ENCODE peak calls at places on chromosomes 2 and 18, in four cellular contexts. One of them, this sample, is unnamed.

GRCh38 chr2:69975136-69975852 is 13.9 kb upstream of the ASPRV1 start:
- DNase-seq in DND-41: no peak
- DNase-seq in IMR-90: no peak
- DNase-seq in GM23248: no peak
- DNase-seq in this sample: no peak

GRCh38 chr2:46954951-46955571 is 39.5 kb upstream of the MCFD2 start:
- DNase-seq in DND-41: no peak
- DNase-seq in GM23248: peak; percentile 94
- DNase-seq in IMR-90: peak; percentile 93
- DNase-seq in this sample: peak; percentile 36

GRCh38 chr2:218228366-218229092 is 11.5 kb downstream of the ARPC2 start:
- DNase-seq in GM23248: no peak
- DNase-seq in DND-41: no peak
- DNase-seq in IMR-90: peak; percentile 25
- DNase-seq in this sample: no peak

GRCh38 chr2:214810670-214811069 is 1.2 kb upstream of the BARD1 start:
- DNase-seq in DND-41: no peak
- DNase-seq in GM23248: peak; percentile 46
- DNase-seq in IMR-90: no peak
- DNase-seq in this sample: no peak

GRCh38 chr2:176565641-176566323 is 296.5 kb downstream of the MTX2 start:
- DNase-seq in IMR-90: peak; percentile 70
- DNase-seq in GM23248: no peak
- DNase-seq in DND-41: no peak
- DNase-seq in this sample: no peak

GRCh38 chr2:216596986-216597509 is 36.2 kb upstream of the IGFBP2 start:
- DNase-seq in IMR-90: no peak
- DNase-seq in GM23248: peak; percentile 36
- DNase-seq in DND-41: no peak
- DNase-seq in this sample: no peak

GRCh38 chr2:200655918-200656580 is 70.2 kb downstream of the AOX1 start:
- DNase-seq in GM23248: peak; percentile 10
- DNase-seq in IMR-90: peak; percentile 34
- DNase-seq in DND-41: no peak
- DNase-seq in this sample: no peak

GRCh38 chr2:230816735-230817134 is 48.0 kb upstream of the ITM2C start:
- DNase-seq in IMR-90: no peak
- DNase-seq in GM23248: no peak
- DNase-seq in DND-41: no peak
- DNase-seq in this sample: no peak

GRCh38 chr2:14516844-14517243 is 115.7 kb upstream of the LRATD1 start:
- DNase-seq in GM23248: peak; percentile 92
- DNase-seq in IMR-90: peak; percentile 99
- DNase-seq in DND-41: no peak
- DNase-seq in this sample: no peak

GRCh38 chr2:181632733-181633401 is 24.0 kb downstream of the CERKL start:
- DNase-seq in GM23248: no peak
- DNase-seq in DND-41: no peak
- DNase-seq in IMR-90: no peak
- DNase-seq in this sample: no peak

GRCh38 chr18:30903566-30903965 is 139.0 kb downstream of the DSC3 start:
- DNase-seq in DND-41: no peak
- DNase-seq in IMR-90: no peak
- DNase-seq in GM23248: peak; percentile 0
- DNase-seq in this sample: no peak

GRCh38 chr2:62014102-62014501 is 108.6 kb downstream of the COMMD1 start:
- DNase-seq in IMR-90: peak; percentile 70
- DNase-seq in DND-41: no peak
- DNase-seq in GM23248: peak; percentile 51
- DNase-seq in this sample: no peak

GRCh38 chr2:175003875-175004729 is 1.1 kb downstream of the CHN1 start:
- DNase-seq in DND-41: no peak
- DNase-seq in GM23248: peak; percentile 53
- DNase-seq in IMR-90: no peak
- DNase-seq in this sample: peak; percentile 40

GRCh38 chr2:90069290-90069894 is 1377.9 kb downstream of the RPIA start:
- DNase-seq in GM23248: peak; percentile 66
- DNase-seq in DND-41: no peak
- DNase-seq in IMR-90: no peak
- DNase-seq in this sample: peak; percentile 51

GRCh38 chr18:6476880-6477279 is 62.2 kb upstream of the L3MBTL4 start:
- DNase-seq in IMR-90: no peak
- DNase-seq in GM23248: no peak
- DNase-seq in DND-41: no peak
- DNase-seq in this sample: no peak

GRCh38 chr2:73944714-73945113 is 18.0 kb downstream of the DGUOK start:
- DNase-seq in IMR-90: no peak
- DNase-seq in GM23248: no peak
- DNase-seq in DND-41: no peak
- DNase-seq in this sample: no peak

GRCh38 chr2:223935459-223936125 is 9.5 kb downstream of the WDFY1 start:
- DNase-seq in DND-41: no peak
- DNase-seq in IMR-90: no peak
- DNase-seq in GM23248: no peak
- DNase-seq in this sample: no peak

GRCh38 chr2:173874003-173874898 is 90.9 kb downstream of the SP3 start:
- DNase-seq in DND-41: no peak
- DNase-seq in IMR-90: no peak
- DNase-seq in GM23248: no peak
- DNase-seq in this sample: no peak

GRCh38 chr2:72104821-72105588 is 42.7 kb downstream of the CYP26B1 start:
- DNase-seq in DND-41: no peak
- DNase-seq in IMR-90: no peak
- DNase-seq in GM23248: no peak
- DNase-seq in this sample: no peak

GRCh38 chr2:16978291-16978690 is 312.7 kb upstream of the CYRIA start:
- DNase-seq in DND-41: no peak
- DNase-seq in GM23248: no peak
- DNase-seq in IMR-90: no peak
- DNase-seq in this sample: no peak

GRCh38 chr2:74880054-74880728 is 46.3 kb downstream of the HK2 start:
- DNase-seq in GM23248: no peak
- DNase-seq in DND-41: no peak
- DNase-seq in IMR-90: no peak
- DNase-seq in this sample: no peak

GRCh38 chr18:27014841-27015240 is 149.3 kb upstream of the AQP4 start:
- DNase-seq in GM23248: no peak
- DNase-seq in DND-41: no peak
- DNase-seq in IMR-90: no peak
- DNase-seq in this sample: no peak

DNA sequence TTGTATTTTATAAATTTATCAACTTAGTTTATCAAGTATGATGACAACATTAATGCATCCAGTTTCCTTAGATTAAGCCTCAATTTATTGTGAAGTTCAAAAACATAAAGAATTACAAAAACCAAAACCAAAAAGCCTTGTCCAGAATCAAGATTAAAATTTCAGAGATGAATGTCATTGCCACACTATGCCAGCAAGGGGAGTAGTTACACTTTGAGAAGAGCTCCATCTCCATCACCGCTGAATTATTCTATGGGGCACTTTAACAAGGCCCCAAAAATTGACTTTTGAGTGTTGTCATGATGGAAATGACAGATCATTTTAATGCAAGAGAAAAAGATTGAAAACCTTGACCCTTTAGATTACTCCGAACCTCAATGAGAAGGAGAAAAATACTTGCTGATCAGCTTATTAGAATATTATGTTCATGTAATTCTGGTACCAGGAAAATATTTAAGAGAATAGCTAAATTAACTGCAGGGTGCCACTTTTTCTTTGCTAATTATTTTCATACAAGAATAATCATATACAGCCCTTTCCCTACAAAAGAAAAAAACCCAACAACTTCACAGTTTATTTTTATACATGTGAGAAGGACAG is 152.5 kb upstream of the AQP4 start:
- DNase-seq in DND-41: no peak
- DNase-seq in IMR-90: no peak
- DNase-seq in GM23248: peak; percentile 43
- DNase-seq in this sample: no peak
- H3K4me1 ChIP-seq in DND-41: no peaks in the 10 kb centered on the region
- H3K4me1 ChIP-seq in IMR-90: no peaks in the 10 kb centered on the region
- H3K4me1 ChIP-seq in GM23248: no peaks in the 10 kb centered on the region
- H3K4me1 ChIP-seq in this sample: no peaks in the 10 kb centered on the region

GRCh38 chr18:9221661-9222060 is 85.1 kb downstream of the ANKRD12 start:
- DNase-seq in DND-41: no peak
- DNase-seq in IMR-90: no peak
- DNase-seq in GM23248: no peak
- DNase-seq in this sample: no peak
- H3K36me3 ChIP-seq in DND-41: peaks cover 51% of the 10 kb centered on the region
- H3K36me3 ChIP-seq in IMR-90: peaks cover 19% of the 10 kb centered on the region
- H3K36me3 ChIP-seq in GM23248: peaks cover 60% of the 10 kb centered on the region
- H3K36me3 ChIP-seq in this sample: peaks cover 9% of the 10 kb centered on the region

DNA sequence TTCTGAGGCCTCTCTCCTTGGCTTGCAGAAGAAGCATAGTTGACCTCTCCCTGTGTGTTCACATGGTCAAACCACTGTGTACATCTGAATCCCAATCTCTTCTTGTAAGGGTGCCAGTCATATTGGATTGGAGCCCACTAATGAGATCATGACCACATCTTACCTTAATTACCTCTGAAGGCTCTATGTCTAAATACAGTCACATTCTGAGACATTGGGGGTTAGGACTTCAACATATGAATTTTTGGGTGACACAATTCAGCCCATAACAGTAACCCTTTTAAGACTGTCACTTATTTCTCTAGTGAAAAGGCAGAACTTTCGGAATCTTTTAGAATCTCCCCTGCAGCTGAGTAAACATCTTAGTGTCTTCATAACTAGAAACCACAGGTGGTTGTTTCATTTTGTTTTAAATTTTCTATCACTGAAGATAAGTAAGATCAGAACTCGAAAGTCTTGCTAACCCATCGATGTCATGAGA is 33.3 kb downstream of the BMP10 start:
- DNase-seq in IMR-90: peak; percentile 85
- DNase-seq in GM23248: peak; percentile 21
- DNase-seq in DND-41: no peak
- DNase-seq in this sample: no peak
- H3K9ac ChIP-seq in IMR-90: no peak overlapping the region
- H3K9ac ChIP-seq in GM23248: no peak overlapping the region
- H3K9ac ChIP-seq in DND-41: no peak overlapping the region
- H3K9ac ChIP-seq in this sample: no peak overlapping the region

DNA sequence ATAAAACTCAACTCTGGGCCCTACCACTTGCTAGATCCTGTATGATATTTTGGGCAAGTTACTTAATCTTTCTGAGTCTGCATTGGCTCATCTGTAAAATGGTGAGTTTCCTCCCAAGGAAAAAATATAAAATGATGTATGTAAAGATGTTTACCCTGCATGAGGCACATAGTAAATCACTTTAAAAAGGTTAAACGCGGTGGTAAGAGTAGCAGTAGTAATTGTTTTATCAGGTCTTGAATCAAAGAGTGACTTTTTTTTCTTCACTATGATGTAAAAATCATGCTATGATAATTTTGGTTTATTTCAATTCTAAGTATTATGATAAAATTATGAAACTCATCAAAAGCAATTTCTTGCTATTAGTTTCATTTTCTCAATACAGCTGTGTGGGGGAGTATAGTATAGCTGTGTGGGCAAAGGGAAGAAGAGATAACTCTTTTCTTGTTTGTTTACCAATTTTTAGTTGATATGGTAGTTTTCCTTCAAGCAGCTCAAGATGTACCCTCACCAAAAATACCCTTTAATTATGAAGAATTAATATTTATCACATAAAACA is 10.7 kb downstream of the ARHGAP15 start:
- DNase-seq in DND-41: no peak
- DNase-seq in IMR-90: no peak
- DNase-seq in GM23248: no peak
- DNase-seq in this sample: no peak
- H3K4me1 ChIP-seq in DND-41: peaks cover 87% of the 10 kb centered on the region
- H3K4me1 ChIP-seq in IMR-90: no peaks in the 10 kb centered on the region
- H3K4me1 ChIP-seq in GM23248: no peaks in the 10 kb centered on the region
- H3K4me1 ChIP-seq in this sample: no peaks in the 10 kb centered on the region

GRCh38 chr2:196145256-196145655 is 26.1 kb downstream of the STK17B start:
- DNase-seq in GM23248: no peak
- DNase-seq in IMR-90: no peak
- DNase-seq in DND-41: no peak
- DNase-seq in this sample: no peak
- H3K36me3 ChIP-seq in GM23248: peaks cover 21% of the 10 kb centered on the region
- H3K36me3 ChIP-seq in IMR-90: peaks cover 19% of the 10 kb centered on the region
- H3K36me3 ChIP-seq in DND-41: peaks cover 99% of the 10 kb centered on the region
- H3K36me3 ChIP-seq in this sample: peaks cover 49% of the 10 kb centered on the region

DNA sequence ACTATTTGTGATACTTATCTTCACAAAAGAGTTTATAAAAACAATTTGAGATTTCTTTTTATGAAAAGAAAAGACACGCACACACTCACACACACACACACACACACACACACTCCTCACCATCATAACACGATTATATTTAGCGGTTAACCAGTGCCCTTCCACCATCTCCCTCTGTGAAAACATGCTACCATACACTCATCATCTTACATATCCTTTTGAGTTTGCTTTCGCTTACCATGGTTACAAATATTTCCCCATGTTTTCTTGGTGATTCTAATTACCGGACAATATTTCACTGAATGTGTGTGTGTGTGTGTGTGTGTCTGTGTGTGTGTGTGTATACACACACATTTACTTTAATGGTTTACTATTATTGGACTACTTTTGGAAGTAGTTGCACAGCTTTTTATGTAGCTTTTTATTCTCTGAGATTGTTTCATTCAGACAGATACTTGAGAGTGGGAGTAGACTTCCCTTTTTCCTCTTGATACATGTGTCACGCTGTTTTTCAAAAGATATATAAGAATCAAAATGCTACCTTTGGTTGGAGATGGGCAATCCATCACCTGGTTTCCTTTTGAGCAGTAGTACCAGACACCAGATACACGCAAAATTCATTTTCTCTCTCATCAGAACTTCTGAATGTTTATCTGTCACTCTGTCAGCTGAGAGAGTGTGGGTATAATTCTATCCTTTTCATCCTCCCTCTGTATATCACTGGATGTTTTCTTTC is 138.1 kb downstream of the SETBP1 start:
- DNase-seq in GM23248: no peak
- DNase-seq in IMR-90: no peak
- DNase-seq in DND-41: no peak
- DNase-seq in this sample: no peak
- H3K9ac ChIP-seq in GM23248: no peak overlapping the region
- H3K9ac ChIP-seq in IMR-90: no peak overlapping the region
- H3K9ac ChIP-seq in DND-41: no peak overlapping the region
- H3K9ac ChIP-seq in this sample: no peak overlapping the region

GRCh38 chr2:64792310-64792709 is 138.6 kb upstream of the SERTAD2 start:
- DNase-seq in GM23248: no peak
- DNase-seq in DND-41: no peak
- DNase-seq in IMR-90: peak; percentile 20
- DNase-seq in this sample: no peak
- H3K4me1 ChIP-seq in GM23248: peaks cover 3% of the 10 kb centered on the region
- H3K4me1 ChIP-seq in DND-41: peaks cover 6% of the 10 kb centered on the region
- H3K4me1 ChIP-seq in IMR-90: peaks cover 2% of the 10 kb centered on the region
- H3K4me1 ChIP-seq in this sample: no peaks in the 10 kb centered on the region

DNA sequence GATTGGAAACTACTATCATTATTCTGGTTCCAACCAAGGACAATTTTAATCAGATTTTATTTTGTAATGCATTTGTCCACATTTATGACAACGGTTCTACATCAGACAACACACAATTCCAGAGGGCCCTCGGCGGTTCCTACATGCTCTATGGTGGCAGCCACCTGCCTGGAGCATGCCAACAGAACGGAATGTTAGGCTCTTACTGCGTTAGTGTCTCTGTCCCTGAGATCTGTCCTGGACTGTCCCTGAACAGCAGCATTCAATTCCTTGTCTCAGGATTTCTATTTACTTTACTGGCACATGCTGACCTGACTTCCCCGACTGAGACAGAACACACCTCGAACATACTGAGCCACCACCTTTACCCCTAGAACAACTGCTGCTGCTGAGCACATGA is 117.7 kb downstream of the CCBE1 start:
- DNase-seq in DND-41: no peak
- DNase-seq in IMR-90: no peak
- DNase-seq in GM23248: no peak
- DNase-seq in this sample: no peak
- H3K36me3 ChIP-seq in DND-41: no peaks in the 10 kb centered on the region
- H3K36me3 ChIP-seq in IMR-90: no peaks in the 10 kb centered on the region
- H3K36me3 ChIP-seq in GM23248: no peaks in the 10 kb centered on the region
- H3K36me3 ChIP-seq in this sample: no peaks in the 10 kb centered on the region